ENCODE peak calls at places on chromosomes 1 and 21, in six cellular contexts. F, X, W, K, L and V are unnamed samples.
A peak's percentile ranks its signal among the peaks of the same experiment; 100 is the strongest.

GRCh38 chr1:211684791-211685190 is 9.4 kb upstream of the NEK2 start:
- DNase-seq in F (no peak), X (no peak), W (no peak), K (peak; percentile 41), L (peak; percentile 34), V (no peak)

GRCh38 chr1:176896216-176896615 is 268.3 kb downstream of the ASTN1 start:
- DNase-seq in F (no peak), X (no peak), W (no peak), K (no peak), L (no peak), V (no peak)

GRCh38 chr1:151175910-151176309 is at the start of gene TMOD4:
- DNase-seq in F (no peak), X (no peak), W (no peak), K (peak; percentile 28), L (peak; percentile 12), V (no peak)

GRCh38 chr1:89865498-89866385 is 44.9 kb downstream of the LRRC8D start:
- DNase-seq in F (no peak), X (no peak), W (no peak), K (peak; percentile 79), L (peak; percentile 89), V (peak; percentile 41)

GRCh38 chr1:29269356-29269755 is 33.0 kb downstream of the PTPRU start:
- DNase-seq in F (no peak), X (no peak), W (no peak), K (no peak), L (peak; percentile 40), V (no peak)

GRCh38 chr1:212290608-212291007 is 5.4 kb downstream of the PPP2R5A start:
- DNase-seq in F (no peak), X (no peak), W (no peak), K (peak; percentile 43), L (no peak), V (no peak)

GRCh38 chr1:62689524-62689923 is 1.3 kb upstream of the DOCK7 start:
- DNase-seq in F (peak; percentile 66), X (no peak), W (no peak), K (peak; percentile 91), L (peak; percentile 58), V (no peak)

GRCh38 chr1:40244138-40244744 is 3.5 kb upstream of the TMCO2 start:
- DNase-seq in F (no peak), X (no peak), W (no peak), K (no peak), L (no peak), V (no peak)

GRCh38 chr1:40925834-40926403 is 53.6 kb upstream of the CTPS1 start:
- DNase-seq in F (no peak), X (no peak), W (no peak), K (no peak), L (no peak), V (no peak)

GRCh38 chr1:34115233-34115632 is 49.8 kb downstream of the CSMD2 start:
- DNase-seq in F (no peak), X (no peak), W (no peak), K (no peak), L (no peak), V (no peak)

DNA sequence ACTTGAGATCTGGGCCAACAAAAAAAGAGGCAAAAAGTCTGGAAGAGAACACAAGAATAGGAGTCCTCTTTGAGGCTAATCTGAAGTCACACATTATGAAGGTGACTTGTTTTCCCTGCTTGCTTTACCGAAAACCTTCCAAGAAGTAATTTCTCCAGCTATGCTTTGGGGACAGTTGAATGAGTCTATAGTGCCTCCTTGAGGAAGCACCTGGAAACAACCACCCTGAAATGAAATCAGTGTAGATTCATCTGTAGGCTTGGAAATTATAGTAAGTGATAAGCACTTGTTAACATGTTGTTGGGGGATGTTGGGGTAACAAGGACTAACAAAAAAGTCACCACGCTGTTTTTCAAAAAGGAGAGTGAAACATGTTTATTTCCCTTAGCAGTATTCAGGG is 23.4 kb upstream of the RPTN start:
- DNase-seq in F (no peak), X (no peak), W (no peak), K (no peak), L (peak; percentile 26), V (no peak)
- TF ChIP-seq CTCF in F (peak; percentile 33), X (peak; percentile 59), W (peak; percentile 23), K (peak; percentile 32), L (peak; percentile 52), V (peak; percentile 21)

GRCh38 chr1:1788646-1789431 is 10.6 kb upstream of the NADK start:
- DNase-seq in F (no peak), X (no peak), W (no peak), K (peak; percentile 42), L (peak; percentile 77), V (no peak)
- TF ChIP-seq CTCF in F (peak; percentile 35), X (peak; percentile 35), W (no peak), K (peak; percentile 27), L (peak; percentile 51), V (peak; percentile 34)

DNA sequence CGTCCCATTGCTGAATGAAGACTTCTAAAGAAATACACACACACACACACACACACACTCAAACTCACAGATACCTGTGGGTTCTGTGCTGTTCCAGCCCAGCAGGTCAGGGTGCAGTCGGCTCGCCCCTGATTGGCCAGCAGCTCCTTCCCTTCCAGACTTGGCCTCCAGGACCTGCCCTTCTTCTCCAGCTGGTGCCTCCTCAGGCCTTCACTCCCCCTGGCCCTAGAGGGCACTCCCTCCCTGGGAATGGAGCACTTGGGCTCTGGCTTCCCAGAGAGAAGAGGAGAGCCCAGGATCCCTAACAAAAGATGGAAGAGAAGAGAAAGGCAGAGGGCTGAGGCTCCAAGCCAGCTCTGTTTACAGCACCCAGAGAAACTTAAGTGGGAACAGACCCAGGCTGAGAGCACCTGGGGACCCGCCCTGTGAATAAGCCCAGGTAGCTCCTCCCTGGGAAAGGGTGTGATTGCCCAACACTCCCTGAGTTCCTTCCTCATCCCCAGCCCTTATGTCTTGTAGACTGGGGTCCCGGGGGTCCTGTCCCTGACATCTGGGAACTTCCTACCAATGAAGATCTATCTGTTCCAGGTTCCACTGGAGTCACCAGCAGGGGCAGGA is at the start of gene PGLYRP3:
- DNase-seq in F (no peak), X (no peak), W (no peak), K (no peak), L (no peak), V (no peak)
- TF ChIP-seq CTCF in F (no peak), X (no peak), W (no peak), K (no peak), L (no peak), V (no peak)

DNA sequence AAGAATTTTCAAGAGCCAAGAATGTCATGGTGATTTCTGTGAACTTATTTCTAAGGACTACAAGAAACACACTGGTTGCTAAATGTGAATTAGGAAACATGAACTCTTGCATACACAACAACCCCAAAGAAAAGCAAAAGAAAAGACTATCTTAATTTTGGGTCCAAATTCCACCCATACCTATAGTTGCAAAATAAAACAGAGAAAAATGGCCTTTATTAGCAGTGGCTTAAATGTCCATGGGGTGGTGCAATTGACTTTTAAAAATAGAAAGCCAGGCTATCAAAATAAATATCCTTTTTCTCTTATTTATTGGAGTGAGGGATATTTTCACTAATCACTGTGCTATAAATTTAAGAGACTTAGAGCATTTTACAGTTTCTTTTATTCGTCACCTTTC is 80.9 kb upstream of the DPYD start:
- DNase-seq in F (no peak), X (no peak), W (no peak), K (peak; percentile 18), L (peak; percentile 20), V (no peak)
- TF ChIP-seq CTCF in F (peak; percentile 6), X (no peak), W (no peak), K (peak; percentile 52), L (peak; percentile 34), V (peak; percentile 32)

DNA sequence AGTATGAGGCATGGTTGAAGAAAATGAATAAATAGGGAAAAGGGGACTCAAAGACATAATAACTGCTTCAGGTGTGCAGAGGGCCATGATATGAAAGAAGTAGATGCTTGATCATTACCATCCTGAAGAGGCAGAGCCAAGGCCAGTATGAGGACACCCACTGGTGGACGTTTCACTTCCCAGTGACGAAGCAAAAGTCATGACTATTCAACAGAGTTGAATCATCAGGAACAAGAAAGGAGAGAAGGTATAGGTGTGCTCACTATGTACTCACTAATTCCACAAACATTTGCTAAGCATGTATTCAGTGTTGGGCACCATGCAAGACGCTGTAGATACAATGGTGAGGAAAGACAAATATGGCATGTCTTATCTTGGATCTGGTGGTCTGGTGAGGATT is 319.2 kb upstream of the RUNX1 start:
- DNase-seq in F (no peak), X (no peak), W (no peak), K (no peak), L (no peak), V (no peak)
- TF ChIP-seq CTCF in F (no peak), X (no peak), W (no peak), K (no peak), L (no peak), V (no peak)

DNA sequence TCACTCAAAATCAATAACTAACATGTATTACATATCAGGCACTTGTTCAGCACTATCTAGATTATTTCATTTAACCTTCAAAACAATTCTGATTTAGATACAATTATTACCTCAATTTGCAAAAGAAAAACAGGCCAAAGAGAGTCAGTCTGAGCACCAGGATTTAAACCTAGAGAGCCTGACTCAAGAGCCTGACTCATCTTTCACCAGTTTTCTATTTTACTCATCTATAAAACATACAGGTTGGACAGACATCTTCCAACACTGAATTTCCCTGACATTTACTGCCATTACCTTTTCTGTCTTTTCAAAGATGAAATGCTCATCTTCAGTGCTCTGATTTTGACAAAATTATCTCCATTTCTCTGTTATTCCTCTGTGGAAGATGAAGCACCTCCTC is 116.5 kb downstream of the MRPL39 start:
- DNase-seq in F (no peak), X (no peak), W (no peak), K (peak; percentile 40), L (no peak), V (no peak)
- TF ChIP-seq CTCF in F (no peak), X (no peak), W (no peak), K (no peak), L (no peak), V (no peak)

GRCh38 chr1:160167580-160167979 is 16.2 kb downstream of the ATP1A4 start:
- DNase-seq in F (no peak), X (no peak), W (no peak), K (peak; percentile 11), L (no peak), V (no peak)

GRCh38 chr1:160169553-160170399 is 18.4 kb downstream of the ATP1A4 start:
- DNase-seq in F (no peak), X (no peak), W (no peak), K (no peak), L (no peak), V (no peak)

GRCh38 chr1:160167056-160167455 is 15.7 kb downstream of the ATP1A4 start:
- DNase-seq in F (no peak), X (no peak), W (no peak), K (no peak), L (no peak), V (no peak)

GRCh38 chr1:160168016-160168415 is 16.6 kb downstream of the ATP1A4 start:
- DNase-seq in F (no peak), X (no peak), W (no peak), K (no peak), L (no peak), V (no peak)

GRCh38 chr1:160168609-160169369 is 17.4 kb downstream of the ATP1A4 start:
- DNase-seq in F (no peak), X (no peak), W (no peak), K (no peak), L (no peak), V (no peak)
- TF ChIP-seq CTCF in F (no peak), X (no peak), W (no peak), K (no peak), L (no peak), V (no peak)